ENCODE peak calls at places on chromosomes 7 and 10, in ten cellular contexts. One of them, this sample, is unnamed. For H3K9me3, the result is how much of the 10 kb centered on the place peaks cover.

GRCh38 chr7:3103614-3104399 is 60.1 kb upstream of the CARD11 start:
- DNase-seq in mucosa of descending colon: no peak
- DNase-seq in lung: no peak
- DNase-seq in aorta: no peak
- DNase-seq in stomach: no peak
- DNase-seq in fibroblast of lung: no peak
- DNase-seq in psoas muscle: no peak
- DNase-seq in cardiac muscle cell: no peak
- DNase-seq in Panc1: no peak
- DNase-seq in Peyer's patch: no peak
- DNase-seq in this sample: no peak

GRCh38 chr7:131633342-131633843 is 77.0 kb upstream of the PODXL start:
- DNase-seq in mucosa of descending colon: no peak
- DNase-seq in lung: no peak
- DNase-seq in aorta: no peak
- DNase-seq in stomach: no peak
- DNase-seq in fibroblast of lung: peak
- DNase-seq in psoas muscle: no peak
- DNase-seq in cardiac muscle cell: peak
- DNase-seq in Panc1: no peak
- DNase-seq in Peyer's patch: no peak
- DNase-seq in this sample: no peak

GRCh38 chr7:22578048-22578770 is 78.2 kb upstream of the STEAP1B start:
- DNase-seq in mucosa of descending colon: no peak
- DNase-seq in lung: no peak
- DNase-seq in aorta: no peak
- DNase-seq in stomach: no peak
- DNase-seq in fibroblast of lung: peak
- DNase-seq in psoas muscle: no peak
- DNase-seq in cardiac muscle cell: peak
- DNase-seq in Panc1: no peak
- DNase-seq in Peyer's patch: no peak
- DNase-seq in this sample: no peak

GRCh38 chr10:133196936-133197758 is 32.9 kb upstream of the UTF1 start:
- DNase-seq in mucosa of descending colon: no peak
- DNase-seq in lung: no peak
- DNase-seq in aorta: no peak
- DNase-seq in stomach: no peak
- DNase-seq in fibroblast of lung: no peak
- DNase-seq in psoas muscle: peak
- DNase-seq in cardiac muscle cell: no peak
- DNase-seq in Panc1: no peak
- DNase-seq in Peyer's patch: no peak
- DNase-seq in this sample: no peak

GRCh38 chr10:42951486-42952251 is 125.2 kb upstream of the RET start:
- DNase-seq in mucosa of descending colon: peak
- DNase-seq in lung: no peak
- DNase-seq in aorta: peak
- DNase-seq in stomach: peak
- DNase-seq in fibroblast of lung: no peak
- DNase-seq in psoas muscle: peak
- DNase-seq in cardiac muscle cell: peak
- DNase-seq in Panc1: no peak
- DNase-seq in Peyer's patch: peak
- DNase-seq in this sample: no peak

GRCh38 chr7:25653412-25653811 is 425.1 kb upstream of the NPVF start:
- DNase-seq in mucosa of descending colon: no peak
- DNase-seq in lung: no peak
- DNase-seq in aorta: no peak
- DNase-seq in stomach: no peak
- DNase-seq in fibroblast of lung: no peak
- DNase-seq in psoas muscle: no peak
- DNase-seq in cardiac muscle cell: no peak
- DNase-seq in Panc1: no peak
- DNase-seq in Peyer's patch: no peak
- DNase-seq in this sample: no peak

GRCh38 chr10:15461353-15462108 is 90.4 kb upstream of the FAM171A1 start:
- DNase-seq in mucosa of descending colon: peak
- DNase-seq in lung: no peak
- DNase-seq in aorta: no peak
- DNase-seq in stomach: no peak
- DNase-seq in fibroblast of lung: peak
- DNase-seq in psoas muscle: peak
- DNase-seq in cardiac muscle cell: peak
- DNase-seq in Panc1: no peak
- DNase-seq in Peyer's patch: no peak
- DNase-seq in this sample: no peak

GRCh38 chr10:29877798-29878491 is 181.4 kb downstream of the JCAD start:
- DNase-seq in mucosa of descending colon: no peak
- DNase-seq in lung: no peak
- DNase-seq in aorta: peak
- DNase-seq in stomach: no peak
- DNase-seq in fibroblast of lung: peak
- DNase-seq in psoas muscle: no peak
- DNase-seq in cardiac muscle cell: peak
- DNase-seq in Panc1: no peak
- DNase-seq in Peyer's patch: no peak
- DNase-seq in this sample: no peak

GRCh38 chr10:130282492-130283233 is 146.5 kb downstream of the GLRX3 start:
- DNase-seq in mucosa of descending colon: no peak
- DNase-seq in lung: no peak
- DNase-seq in aorta: no peak
- DNase-seq in stomach: no peak
- DNase-seq in fibroblast of lung: no peak
- DNase-seq in psoas muscle: no peak
- DNase-seq in cardiac muscle cell: no peak
- DNase-seq in Panc1: no peak
- DNase-seq in Peyer's patch: no peak
- DNase-seq in this sample: no peak
- H3K9me3 ChIP-seq in mucosa of descending colon: half or more
- H3K9me3 ChIP-seq in lung: half or more
- H3K9me3 ChIP-seq in aorta: under half
- H3K9me3 ChIP-seq in stomach: half or more
- H3K9me3 ChIP-seq in fibroblast of lung: under half
- H3K9me3 ChIP-seq in psoas muscle: half or more
- H3K9me3 ChIP-seq in cardiac muscle cell: under half
- H3K9me3 ChIP-seq in Panc1: half or more
- H3K9me3 ChIP-seq in Peyer's patch: under half
- H3K9me3 ChIP-seq in this sample: under half

GRCh38 chr7:30470783-30471182 is 7.8 kb downstream of the NOD1 start:
- DNase-seq in mucosa of descending colon: peak
- DNase-seq in lung: peak
- DNase-seq in aorta: no peak
- DNase-seq in stomach: no peak
- DNase-seq in fibroblast of lung: peak
- DNase-seq in psoas muscle: no peak
- DNase-seq in cardiac muscle cell: peak
- DNase-seq in Panc1: no peak
- DNase-seq in Peyer's patch: no peak
- DNase-seq in this sample: no peak

GRCh38 chr7:30468041-30468440 is 10.5 kb downstream of the NOD1 start:
- DNase-seq in mucosa of descending colon: no peak
- DNase-seq in lung: no peak
- DNase-seq in aorta: no peak
- DNase-seq in stomach: no peak
- DNase-seq in fibroblast of lung: no peak
- DNase-seq in psoas muscle: no peak
- DNase-seq in cardiac muscle cell: no peak
- DNase-seq in Panc1: no peak
- DNase-seq in Peyer's patch: no peak
- DNase-seq in this sample: no peak

GRCh38 chr7:30468791-30469190 is 9.8 kb downstream of the NOD1 start:
- DNase-seq in mucosa of descending colon: no peak
- DNase-seq in lung: no peak
- DNase-seq in aorta: no peak
- DNase-seq in stomach: no peak
- DNase-seq in fibroblast of lung: no peak
- DNase-seq in psoas muscle: no peak
- DNase-seq in cardiac muscle cell: peak
- DNase-seq in Panc1: no peak
- DNase-seq in Peyer's patch: no peak
- DNase-seq in this sample: no peak

GRCh38 chr7:30470163-30470770 is 8.3 kb downstream of the NOD1 start:
- DNase-seq in mucosa of descending colon: no peak
- DNase-seq in lung: no peak
- DNase-seq in aorta: no peak
- DNase-seq in stomach: no peak
- DNase-seq in fibroblast of lung: peak
- DNase-seq in psoas muscle: peak
- DNase-seq in cardiac muscle cell: peak
- DNase-seq in Panc1: no peak
- DNase-seq in Peyer's patch: no peak
- DNase-seq in this sample: no peak

GRCh38 chr7:30469303-30469702 is 9.3 kb downstream of the NOD1 start:
- DNase-seq in mucosa of descending colon: peak
- DNase-seq in lung: peak
- DNase-seq in aorta: peak
- DNase-seq in stomach: no peak
- DNase-seq in fibroblast of lung: peak
- DNase-seq in psoas muscle: peak
- DNase-seq in cardiac muscle cell: peak
- DNase-seq in Panc1: no peak
- DNase-seq in Peyer's patch: peak
- DNase-seq in this sample: no peak
- H3K9me3 ChIP-seq in mucosa of descending colon: under half
- H3K9me3 ChIP-seq in lung: under half
- H3K9me3 ChIP-seq in aorta: under half
- H3K9me3 ChIP-seq in stomach: under half
- H3K9me3 ChIP-seq in fibroblast of lung: under half
- H3K9me3 ChIP-seq in psoas muscle: under half
- H3K9me3 ChIP-seq in cardiac muscle cell: under half
- H3K9me3 ChIP-seq in Panc1: under half
- H3K9me3 ChIP-seq in Peyer's patch: under half
- H3K9me3 ChIP-seq in this sample: under half

GRCh38 chr10:131086094-131086493 is 225.4 kb downstream of the TCERG1L start:
- DNase-seq in mucosa of descending colon: no peak
- DNase-seq in lung: no peak
- DNase-seq in aorta: no peak
- DNase-seq in stomach: no peak
- DNase-seq in fibroblast of lung: no peak
- DNase-seq in psoas muscle: no peak
- DNase-seq in cardiac muscle cell: no peak
- DNase-seq in Panc1: no peak
- DNase-seq in Peyer's patch: no peak
- DNase-seq in this sample: no peak

GRCh38 chr10:131088619-131089018 is 222.9 kb downstream of the TCERG1L start:
- DNase-seq in mucosa of descending colon: no peak
- DNase-seq in lung: no peak
- DNase-seq in aorta: no peak
- DNase-seq in stomach: no peak
- DNase-seq in fibroblast of lung: no peak
- DNase-seq in psoas muscle: no peak
- DNase-seq in cardiac muscle cell: no peak
- DNase-seq in Panc1: no peak
- DNase-seq in Peyer's patch: no peak
- DNase-seq in this sample: no peak

GRCh38 chr10:131086511-131086910 is 225.0 kb downstream of the TCERG1L start:
- DNase-seq in mucosa of descending colon: no peak
- DNase-seq in lung: no peak
- DNase-seq in aorta: no peak
- DNase-seq in stomach: no peak
- DNase-seq in fibroblast of lung: no peak
- DNase-seq in psoas muscle: no peak
- DNase-seq in cardiac muscle cell: no peak
- DNase-seq in Panc1: no peak
- DNase-seq in Peyer's patch: no peak
- DNase-seq in this sample: no peak

GRCh38 chr10:131089150-131089549 is 222.4 kb downstream of the TCERG1L start:
- DNase-seq in mucosa of descending colon: no peak
- DNase-seq in lung: no peak
- DNase-seq in aorta: no peak
- DNase-seq in stomach: no peak
- DNase-seq in fibroblast of lung: no peak
- DNase-seq in psoas muscle: no peak
- DNase-seq in cardiac muscle cell: no peak
- DNase-seq in Panc1: no peak
- DNase-seq in Peyer's patch: no peak
- DNase-seq in this sample: no peak

DNA sequence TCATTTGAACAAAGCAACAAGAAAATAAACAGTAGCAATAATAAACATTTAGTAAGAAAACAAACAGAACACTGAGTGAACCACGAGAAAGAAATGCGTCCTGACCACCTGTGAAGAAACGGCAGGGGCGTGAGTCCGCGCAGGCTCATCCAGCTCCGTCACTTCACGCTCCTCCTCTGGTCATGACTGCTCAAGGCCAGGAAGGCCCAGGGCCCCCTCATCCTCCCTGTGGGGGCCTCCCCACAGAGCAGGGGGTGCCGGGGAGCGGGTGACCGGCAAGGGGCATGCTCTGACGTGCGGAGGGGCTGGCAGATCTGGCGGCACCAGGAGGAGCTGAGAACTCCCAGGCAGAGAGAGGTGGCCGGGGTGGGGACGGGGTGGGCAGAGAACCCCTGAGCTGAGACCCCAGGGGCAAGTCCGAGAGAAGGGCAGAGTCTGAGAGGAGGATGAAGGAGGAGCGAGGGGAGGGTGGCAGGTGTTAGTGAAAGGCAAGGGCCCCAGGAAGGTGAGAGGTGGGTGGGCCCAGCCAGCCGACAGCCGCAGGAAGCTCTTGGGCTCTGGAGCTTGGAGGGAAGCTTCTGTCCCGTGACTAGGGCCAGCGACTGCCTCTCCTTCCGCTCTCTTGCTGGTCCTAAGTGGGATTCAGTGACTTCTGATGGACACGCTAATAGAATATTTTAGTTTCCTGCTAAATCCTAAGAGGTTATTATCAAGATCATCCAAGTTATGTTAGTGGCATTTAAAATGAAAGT is 223.9 kb downstream of the TCERG1L start:
- DNase-seq in mucosa of descending colon: no peak
- DNase-seq in lung: no peak
- DNase-seq in aorta: no peak
- DNase-seq in stomach: no peak
- DNase-seq in fibroblast of lung: no peak
- DNase-seq in psoas muscle: no peak
- DNase-seq in cardiac muscle cell: no peak
- DNase-seq in Panc1: no peak
- DNase-seq in Peyer's patch: no peak
- DNase-seq in this sample: no peak
- H3K9me3 ChIP-seq in mucosa of descending colon: under half
- H3K9me3 ChIP-seq in lung: under half
- H3K9me3 ChIP-seq in aorta: under half
- H3K9me3 ChIP-seq in stomach: under half
- H3K9me3 ChIP-seq in fibroblast of lung: under half
- H3K9me3 ChIP-seq in psoas muscle: under half
- H3K9me3 ChIP-seq in cardiac muscle cell: under half
- H3K9me3 ChIP-seq in Panc1: under half
- H3K9me3 ChIP-seq in Peyer's patch: under half
- H3K9me3 ChIP-seq in this sample: under half

DNA sequence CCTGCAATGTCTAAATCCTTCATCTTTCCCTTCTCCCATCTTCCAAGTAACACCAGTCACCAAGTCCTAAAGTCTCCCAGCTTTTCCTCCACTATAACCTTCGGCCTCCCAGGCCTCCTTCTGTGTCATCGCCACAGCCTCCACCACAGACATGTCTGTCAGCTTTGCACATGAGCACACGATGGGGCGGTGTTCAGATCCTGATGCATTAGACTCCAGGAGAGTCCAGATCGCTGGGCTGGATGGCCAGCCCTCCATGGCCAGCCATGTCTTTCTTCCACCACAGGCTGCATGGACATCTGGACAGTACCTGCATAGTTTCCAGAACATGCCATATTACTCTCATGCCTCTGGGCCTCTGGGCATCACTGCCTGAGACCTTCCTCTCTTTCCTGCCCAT is 974.2 kb upstream of the ZNF722 start:
- DNase-seq in mucosa of descending colon: no peak
- DNase-seq in lung: no peak
- DNase-seq in aorta: no peak
- DNase-seq in stomach: no peak
- DNase-seq in fibroblast of lung: no peak
- DNase-seq in psoas muscle: no peak
- DNase-seq in cardiac muscle cell: no peak
- DNase-seq in Panc1: no peak
- DNase-seq in Peyer's patch: no peak
- DNase-seq in this sample: no peak
- H3K9me3 ChIP-seq in mucosa of descending colon: half or more
- H3K9me3 ChIP-seq in lung: under half
- H3K9me3 ChIP-seq in aorta: under half
- H3K9me3 ChIP-seq in stomach: half or more
- H3K9me3 ChIP-seq in fibroblast of lung: under half
- H3K9me3 ChIP-seq in psoas muscle: under half
- H3K9me3 ChIP-seq in cardiac muscle cell: under half
- H3K9me3 ChIP-seq in Panc1: under half
- H3K9me3 ChIP-seq in Peyer's patch: under half
- H3K9me3 ChIP-seq in this sample: under half